ENCODE peak calls at places on chromosomes 13 and 19, in five cellular contexts. C is adrenal gland, W is left lung, S is IMR-90, O is cardiac muscle cell. D is an unnamed sample. For H3K9me3, the result is how much of the 10 kb centered on the place peaks cover.

GRCh38 chr13:109479534-109479933 is 306.8 kb downstream of the IRS2 start:
- DNase-seq in C (no peak), W (no peak), S (no peak), O (no peak), D (no peak)

GRCh38 chr19:4113398-4114088 is 10.4 kb downstream of the MAP2K2 start:
- DNase-seq in C (no peak), W (no peak), S (no peak), O (no peak), D (no peak)

GRCh38 chr19:30228113-30228725 is 144.0 kb upstream of the ZNF536 start:
- DNase-seq in C (peak), W (no peak), S (no peak), O (no peak), D (peak)

GRCh38 chr19:35717665-35718344 is at the start of gene KMT2B:
- DNase-seq in C (no peak), W (peak), S (no peak), O (peak), D (peak)

GRCh38 chr19:38717855-38718254 is 26.4 kb downstream of the CAPN12 start:
- DNase-seq in C (no peak), W (no peak), S (no peak), O (no peak), D (no peak)

GRCh38 chr13:26614721-26615120 is 57.2 kb downstream of the WASF3 start:
- DNase-seq in C (no peak), W (no peak), S (no peak), O (no peak), D (no peak)

GRCh38 chr19:38506375-38506722 is 72.9 kb downstream of the RYR1 start:
- DNase-seq in C (no peak), W (peak), S (no peak), O (no peak), D (no peak)

GRCh38 chr19:30085394-30085793 is 143.4 kb downstream of the URI1 start:
- DNase-seq in C (peak), W (no peak), S (no peak), O (peak), D (no peak)

GRCh38 chr13:112791662-112792440 is 102.0 kb downstream of the ATP11A start:
- DNase-seq in C (no peak), W (peak), S (no peak), O (no peak), D (no peak)

GRCh38 chr13:112990783-112991182 is 21.8 kb downstream of the MCF2L start:
- DNase-seq in C (no peak), W (peak), S (no peak), O (no peak), D (peak)

GRCh38 chr13:30030141-30030750 is 179.8 kb upstream of the UBL3 start:
- DNase-seq in C (no peak), W (no peak), S (no peak), O (no peak), D (no peak)

GRCh38 chr13:41693434-41693833 is 236.1 kb downstream of the RGCC start:
- DNase-seq in C (no peak), W (no peak), S (no peak), O (no peak), D (no peak)

GRCh38 chr19:5865772-5866171 is 4.6 kb downstream of the FUT5 start:
- DNase-seq in C (no peak), W (no peak), S (no peak), O (no peak), D (no peak)

GRCh38 chr13:66425741-66426140 is 804.4 kb downstream of the PCDH9 start:
- DNase-seq in C (no peak), W (no peak), S (peak), O (no peak), D (no peak)

GRCh38 chr19:42129399-42130253 is 2.6 kb downstream of the POU2F2 start:
- DNase-seq in C (peak), W (no peak), S (peak), O (no peak), D (peak)

GRCh38 chr13:33490461-33491327 is 205.1 kb upstream of the STARD13 start:
- DNase-seq in C (no peak), W (peak), S (no peak), O (no peak), D (no peak)

GRCh38 chr13:60509601-60510386 is 112.8 kb downstream of the TDRD3 start:
- DNase-seq in C (no peak), W (no peak), S (peak), O (no peak), D (no peak)

GRCh38 chr19:17097593-17098126 is 22.1 kb downstream of the MYO9B start:
- DNase-seq in C (peak), W (no peak), S (peak), O (peak), D (no peak)

GRCh38 chr19:37635076-37636056 is 19.9 kb downstream of the ZFP30 start:
- DNase-seq in C (no peak), W (no peak), S (no peak), O (no peak), D (no peak)

GRCh38 chr13:73076013-73076412 is 17.2 kb downstream of the KLF5 start:
- DNase-seq in C (no peak), W (no peak), S (peak), O (no peak), D (no peak)

GRCh38 chr13:59483441-59484116 is 680.1 kb downstream of the DIAPH3 start:
- DNase-seq in C (peak), W (no peak), S (peak), O (peak), D (no peak)

GRCh38 chr19:18637644-18638630 is 1.1 kb downstream of the KLHL26 start:
- DNase-seq in C (no peak), W (no peak), S (no peak), O (no peak), D (peak)

GRCh38 chr19:51799998-51800848 is 5.3 kb downstream of the FPR3 start:
- DNase-seq in C (peak), W (no peak), S (peak), O (no peak), D (no peak)

GRCh38 chr19:33047422-33047821 is 17.3 kb downstream of the RHPN2 start:
- DNase-seq in C (no peak), W (peak), S (no peak), O (peak), D (peak)

GRCh38 chr13:110006304-110006703 is 219.9 kb upstream of the IRS2 start:
- DNase-seq in C (peak), W (no peak), S (peak), O (no peak), D (no peak)

GRCh38 chr13:48210178-48210577 is 22.8 kb upstream of the ITM2B start:
- DNase-seq in C (no peak), W (no peak), S (peak), O (no peak), D (no peak)

GRCh38 chr19:9721861-9722260 is 46.7 kb downstream of the ZNF846 start:
- DNase-seq in C (no peak), W (no peak), S (no peak), O (no peak), D (no peak)

GRCh38 chr13:113491418-113491883 is 940 bp upstream of the DCUN1D2 start:
- DNase-seq in C (peak), W (peak), S (peak), O (peak), D (peak)

GRCh38 chr19:48633148-48634035 is 3.8 kb downstream of the DBP start:
- DNase-seq in C (peak), W (no peak), S (no peak), O (no peak), D (peak)

GRCh38 chr13:109922518-109922917 is 136.1 kb upstream of the IRS2 start:
- DNase-seq in C (no peak), W (no peak), S (peak), O (no peak), D (no peak)

GRCh38 chr19:35135389-35135909 is 590 bp upstream of the LGI4 start:
- DNase-seq in C (peak), W (peak), S (peak), O (peak), D (peak)

GRCh38 chr19:40806385-40807146 is 7.6 kb downstream of the EGLN2 start:
- DNase-seq in C (peak), W (peak), S (peak), O (peak), D (peak)

GRCh38 chr13:83880275-83881027 is 1.8 kb downstream of the SLITRK1 start:
- DNase-seq in C (no peak), W (no peak), S (no peak), O (no peak), D (no peak)

GRCh38 chr19:42175952-42176648 is 41.4 kb downstream of the DEDD2 start:
- DNase-seq in C (no peak), W (no peak), S (peak), O (no peak), D (no peak)

GRCh38 chr13:27960362-27961226 is 8.5 kb downstream of the CDX2 start:
- DNase-seq in C (no peak), W (peak), S (no peak), O (peak), D (peak)

GRCh38 chr13:33940898-33941297 is 122.9 kb downstream of the RFC3 start:
- DNase-seq in C (no peak), W (no peak), S (peak), O (no peak), D (no peak)

GRCh38 chr13:27020415-27020814 is 151.2 kb downstream of the USP12 start:
- DNase-seq in C (no peak), W (no peak), S (no peak), O (no peak), D (no peak)

GRCh38 chr19:8036438-8037099 is 16.0 kb upstream of the CCL25 start:
- DNase-seq in C (no peak), W (no peak), S (no peak), O (no peak), D (no peak)

GRCh38 chr19:10784257-10784656 is 51.8 kb downstream of the TMED1 start:
- DNase-seq in C (peak), W (peak), S (no peak), O (no peak), D (peak)

DNA sequence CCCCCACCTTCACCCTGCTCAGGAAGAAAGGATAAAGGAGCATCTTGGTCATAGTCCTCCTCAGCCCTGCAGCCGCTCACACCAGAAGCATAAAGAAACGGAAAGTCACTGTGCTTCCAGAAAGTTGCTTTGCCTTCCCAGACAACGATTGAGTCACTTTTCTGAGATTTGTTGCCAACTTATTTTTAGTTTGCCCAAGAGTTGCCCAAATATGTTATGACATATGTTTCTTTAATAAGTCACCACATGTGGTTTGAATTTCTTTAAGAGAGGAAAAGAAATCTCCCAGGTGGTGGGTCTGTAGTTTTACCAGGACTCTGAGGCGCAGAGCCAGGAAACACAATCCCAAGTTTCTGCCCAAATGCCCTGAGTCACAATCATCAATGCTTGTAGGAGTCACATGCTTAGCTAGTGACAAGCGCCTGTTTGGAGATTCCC is 63.4 kb upstream of the LRCH1 start:
- DNase-seq in C (no peak), W (no peak), S (peak), O (no peak), D (no peak)
- H3K4me3 ChIP-seq in C (no peak), W (no peak), S (no peak), O (no peak), D (no peak)

DNA sequence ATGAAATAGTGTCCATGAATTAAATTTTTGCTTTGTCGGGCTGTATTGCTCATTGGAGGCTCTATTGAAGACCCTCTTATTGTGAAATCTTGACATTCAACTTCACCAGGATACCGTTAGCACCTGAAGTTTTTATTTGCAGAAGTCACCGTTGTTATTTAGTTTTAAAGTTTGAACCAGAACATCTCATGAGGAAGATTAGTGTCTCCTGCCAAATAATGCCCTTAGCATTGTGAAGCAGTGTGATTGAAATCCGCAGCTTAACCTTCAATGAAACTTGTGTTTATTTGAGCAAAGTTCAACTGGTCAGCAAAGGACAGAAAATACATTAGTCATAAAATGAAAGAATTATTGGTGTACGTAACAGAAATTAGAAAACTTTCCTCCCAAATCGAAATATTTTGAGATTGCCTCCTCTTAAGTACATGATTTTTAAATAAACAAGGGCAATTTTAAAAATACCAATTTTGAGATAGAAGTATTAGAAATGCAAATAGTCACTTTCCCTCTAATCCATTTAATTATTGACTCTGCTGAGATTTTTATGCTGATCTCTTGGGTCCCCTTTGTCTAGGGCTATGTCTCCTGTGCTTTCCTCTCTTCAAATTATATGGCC is 84.4 kb downstream of the WDFY2 start:
- DNase-seq in C (no peak), W (no peak), S (no peak), O (no peak), D (no peak)
- TF ChIP-seq CTCF in C (no peak), W (no peak), S (no peak), O (no peak), D (no peak)

DNA sequence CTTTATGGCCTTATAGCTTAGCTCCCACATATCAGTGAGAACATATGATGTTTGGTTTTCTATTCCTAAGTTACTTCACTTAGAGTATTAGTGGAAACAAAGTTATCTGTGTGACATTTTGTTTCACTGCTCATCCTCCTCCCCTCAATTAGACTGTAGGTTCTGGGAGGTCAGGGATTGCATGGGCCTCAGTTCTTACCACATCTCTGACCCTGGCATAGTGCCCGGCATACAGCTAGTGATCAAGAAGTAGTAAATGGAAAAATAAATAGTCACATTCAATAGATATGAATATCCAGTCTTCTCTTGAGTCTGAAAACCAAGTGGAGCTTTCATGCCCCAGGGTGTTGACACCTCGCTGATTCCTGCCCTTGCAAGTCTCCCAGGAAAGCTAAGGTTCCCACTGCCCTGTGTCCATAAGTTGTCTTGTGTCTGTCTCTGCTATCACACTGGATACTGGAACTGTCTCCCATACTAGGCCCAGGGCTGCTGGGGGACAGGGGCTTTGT is 249.5 kb upstream of the TSHZ3 start:
- DNase-seq in C (no peak), W (no peak), S (no peak), O (no peak), D (no peak)
- H3K9me3 ChIP-seq in C (under half), W (under half), S (under half), O (under half), D (under half)

GRCh38 chr19:2561221-2561620 is 85.3 kb downstream of the GADD45B start:
- DNase-seq in C (no peak), W (peak), S (no peak), O (no peak), D (no peak)
- H3K4me3 ChIP-seq in C (no peak), W (no peak), S (no peak), O (no peak), D (no peak)

GRCh38 chr13:31595568-31595967 is 143.8 kb upstream of the RXFP2 start:
- DNase-seq in C (no peak), W (no peak), S (no peak), O (no peak), D (no peak)

GRCh38 chr13:31594056-31594455 is 145.3 kb upstream of the RXFP2 start:
- DNase-seq in C (no peak), W (no peak), S (no peak), O (no peak), D (no peak)

DNA sequence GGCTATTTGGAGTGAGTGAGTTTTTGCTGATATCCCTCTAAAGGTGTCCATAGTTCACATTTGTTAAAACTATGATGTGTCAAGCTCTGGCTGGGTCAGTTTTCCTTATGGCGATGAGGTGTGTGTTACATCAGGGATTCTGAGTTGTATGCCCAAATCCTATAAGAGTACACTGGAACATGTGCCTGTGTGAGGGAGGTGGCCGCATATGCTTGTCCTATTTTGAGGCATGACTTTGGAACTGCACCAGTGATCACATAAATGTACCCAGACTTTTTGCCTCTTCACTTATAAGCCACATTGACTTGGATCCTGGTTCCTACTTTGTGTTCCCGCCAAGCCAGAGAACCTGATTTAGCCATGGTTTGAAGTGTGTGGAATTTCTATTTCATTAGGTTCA is 140.3 kb upstream of the RXFP2 start:
- DNase-seq in C (no peak), W (no peak), S (no peak), O (no peak), D (no peak)
- TF ChIP-seq CTCF in C (no peak), W (no peak), S (no peak), O (no peak), D (no peak)

GRCh38 chr19:3065675-3066357 is 3.5 kb upstream of the TLE5 start:
- DNase-seq in C (no peak), W (no peak), S (no peak), O (no peak), D (peak)

GRCh38 chr19:3064011-3064330 is 1.7 kb upstream of the TLE5 start:
- DNase-seq in C (no peak), W (no peak), S (no peak), O (no peak), D (no peak)

GRCh38 chr19:3068071-3068470 is 5.8 kb upstream of the TLE5 start:
- DNase-seq in C (peak), W (no peak), S (no peak), O (no peak), D (no peak)

GRCh38 chr19:3067549-3067948 is 5.3 kb upstream of the TLE5 start:
- DNase-seq in C (no peak), W (no peak), S (no peak), O (no peak), D (no peak)

GRCh38 chr19:3066482-3067049 is 4.3 kb upstream of the TLE5 start:
- DNase-seq in C (no peak), W (no peak), S (no peak), O (no peak), D (no peak)
- H3K9me3 ChIP-seq in C (under half), W (under half), S (under half), O (under half), D (under half)

DNA sequence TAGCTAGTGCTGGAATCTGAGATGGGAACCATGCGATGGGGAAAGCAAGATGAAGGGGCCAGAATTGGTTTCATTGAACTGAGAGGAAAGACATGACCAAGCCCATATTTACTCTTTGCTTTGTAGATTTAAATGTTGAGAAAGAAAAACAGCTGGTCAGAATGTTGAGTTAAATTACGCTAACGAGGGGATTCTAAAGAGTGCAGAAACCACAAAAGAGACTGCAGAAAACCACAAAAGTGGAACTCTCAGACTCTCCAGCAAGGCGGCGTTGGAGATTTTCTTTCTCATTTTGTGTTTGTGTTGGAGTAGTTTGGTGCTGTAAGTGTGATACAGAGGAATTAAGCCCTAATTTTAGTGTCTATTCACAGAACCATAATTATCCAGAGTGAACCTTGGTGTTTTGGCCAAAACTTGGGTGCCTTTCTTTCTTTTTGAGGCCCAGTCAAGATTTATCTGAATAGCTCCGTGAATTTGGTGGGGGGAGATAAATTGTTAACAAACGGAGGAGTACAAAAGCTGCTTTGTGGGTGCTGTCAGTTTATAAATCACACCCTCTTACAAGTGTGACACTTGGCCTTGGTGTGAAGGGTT is 26.3 kb downstream of the SAE1 start:
- DNase-seq in C (no peak), W (no peak), S (no peak), O (no peak), D (no peak)
- H3K4me3 ChIP-seq in C (no peak), W (no peak), S (no peak), O (no peak), D (no peak)

GRCh38 chr13:106102776-106103175 is 432.7 kb downstream of the EFNB2 start:
- DNase-seq in C (no peak), W (no peak), S (no peak), O (no peak), D (no peak)

GRCh38 chr13:106098778-106099177 is 436.7 kb downstream of the EFNB2 start:
- DNase-seq in C (no peak), W (no peak), S (no peak), O (no peak), D (no peak)

GRCh38 chr13:106101201-106101600 is 434.3 kb downstream of the EFNB2 start:
- DNase-seq in C (no peak), W (no peak), S (no peak), O (no peak), D (no peak)

GRCh38 chr13:106100261-106100919 is 435.1 kb downstream of the EFNB2 start:
- DNase-seq in C (no peak), W (no peak), S (no peak), O (peak), D (peak)

GRCh38 chr13:106099765-106100164 is 435.7 kb downstream of the EFNB2 start:
- DNase-seq in C (no peak), W (peak), S (no peak), O (no peak), D (peak)
- TF ChIP-seq CTCF in C (no peak), W (no peak), S (no peak), O (no peak), D (no peak)

D was measured in transverse colon.